ENCODE peak calls at places on chromosome 18, in four cellular contexts. J is ascending aorta; N is A673; W is naive thymus-derived CD4-positive, alpha-beta T cell. D is an unnamed sample. For H3K27me3, the result is how much of the 10 kb centered on the place peaks cover.

GRCh38 chr18:64240301-64240700 is 91.4 kb upstream of the LINC00305 start:
- DNase-seq in J (no peak), N (no peak), W (no peak), D (no peak)

GRCh38 chr18:69002233-69002632 is 204.4 kb downstream of the CCDC102B start:
- DNase-seq in J (no peak), N (peak), W (no peak), D (no peak)

GRCh38 chr18:76442413-76443171 is 52.5 kb downstream of the ZNF516 start:
- DNase-seq in J (no peak), N (no peak), W (no peak), D (no peak)

GRCh38 chr18:50862401-50862800 is 16.5 kb upstream of the ME2 start:
- DNase-seq in J (no peak), N (no peak), W (no peak), D (no peak)

GRCh38 chr18:46756559-46757201 is at the start of gene ST8SIA5:
- DNase-seq in J (no peak), N (peak), W (no peak), D (no peak)

GRCh38 chr18:63162271-63163014 is 157.1 kb downstream of the BCL2 start:
- DNase-seq in J (no peak), N (no peak), W (no peak), D (no peak)

GRCh38 chr18:6401687-6402086 is 13.0 kb downstream of the L3MBTL4 start:
- DNase-seq in J (no peak), N (no peak), W (no peak), D (no peak)

GRCh38 chr18:76592981-76593381 is 97.9 kb upstream of the ZNF516 start:
- DNase-seq in J (no peak), N (no peak), W (no peak), D (no peak)

GRCh38 chr18:43276471-43276870 is 819 bp downstream of the SYT4 start:
- DNase-seq in J (no peak), N (no peak), W (no peak), D (no peak)

GRCh38 chr18:395481-396250 is 104.8 kb downstream of the COLEC12 start:
- DNase-seq in J (no peak), N (peak), W (no peak), D (peak)

GRCh38 chr18:78969574-78970315 is 9.9 kb upstream of the SALL3 start:
- DNase-seq in J (no peak), N (no peak), W (no peak), D (no peak)
- H3K27me3 ChIP-seq in J (under half), N (half or more), W (under half), D (under half)

GRCh38 chr18:12308386-12309100 is 502 bp downstream of the TUBB6 start:
- DNase-seq in J (peak), N (peak), W (peak), D (peak)

GRCh38 chr18:12307251-12307736 is 747 bp upstream of the TUBB6 start:
- DNase-seq in J (no peak), N (peak), W (no peak), D (peak)

GRCh38 chr18:12307871-12308385 is at the start of gene TUBB6:
- DNase-seq in J (no peak), N (peak), W (no peak), D (peak)

GRCh38 chr18:12310762-12311161 is 2.7 kb downstream of the TUBB6 start:
- DNase-seq in J (no peak), N (no peak), W (no peak), D (no peak)

GRCh38 chr18:12309683-12310198 is 1.7 kb downstream of the TUBB6 start:
- DNase-seq in J (no peak), N (no peak), W (no peak), D (no peak)
- H3K27me3 ChIP-seq in J (under half), N (under half), W (under half), D (under half)

GRCh38 chr18:10784596-10785202 is 258.9 kb downstream of the NAPG start:
- DNase-seq in J (no peak), N (no peak), W (no peak), D (no peak)

GRCh38 chr18:10791141-10791808 is 265.4 kb downstream of the NAPG start:
- DNase-seq in J (no peak), N (no peak), W (no peak), D (no peak)

GRCh38 chr18:10783941-10784340 is 258.1 kb downstream of the NAPG start:
- DNase-seq in J (no peak), N (no peak), W (no peak), D (no peak)

GRCh38 chr18:10787293-10787901 is 261.6 kb downstream of the NAPG start:
- DNase-seq in J (no peak), N (peak), W (peak), D (peak)

DNA sequence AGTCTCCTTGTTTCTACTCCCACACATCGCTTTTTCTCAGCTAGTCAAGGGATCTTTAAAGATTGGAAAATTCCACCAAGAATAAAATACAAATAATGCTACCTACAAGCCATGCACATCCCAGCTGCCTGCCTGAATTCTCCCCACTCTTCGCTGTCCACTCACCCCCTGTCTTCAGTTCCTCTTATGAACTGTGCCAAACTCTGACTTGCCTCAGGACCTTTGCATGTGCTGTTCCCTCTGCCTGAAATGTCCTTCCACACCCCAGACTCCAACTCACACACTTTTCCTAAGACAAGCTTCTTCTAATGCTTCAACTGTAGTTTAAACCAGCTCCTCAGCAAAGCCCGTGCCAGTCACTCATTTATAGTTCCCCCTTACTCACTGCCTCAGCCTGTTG is 260.0 kb downstream of the NAPG start:
- DNase-seq in J (no peak), N (no peak), W (no peak), D (no peak)
- H3K27me3 ChIP-seq in J (under half), N (under half), W (under half), D (under half)

GRCh38 chr18:57211412-57211750 is 64.5 kb downstream of the BOD1L2 start:
- DNase-seq in J (no peak), N (no peak), W (no peak), D (no peak)

GRCh38 chr18:57210711-57211411 is 64.0 kb downstream of the BOD1L2 start:
- DNase-seq in J (no peak), N (no peak), W (no peak), D (no peak)

GRCh38 chr18:57208056-57208455 is 61.2 kb downstream of the BOD1L2 start:
- DNase-seq in J (no peak), N (no peak), W (no peak), D (no peak)

GRCh38 chr18:57210101-57210661 is 63.3 kb downstream of the BOD1L2 start:
- DNase-seq in J (no peak), N (peak), W (no peak), D (peak)

DNA sequence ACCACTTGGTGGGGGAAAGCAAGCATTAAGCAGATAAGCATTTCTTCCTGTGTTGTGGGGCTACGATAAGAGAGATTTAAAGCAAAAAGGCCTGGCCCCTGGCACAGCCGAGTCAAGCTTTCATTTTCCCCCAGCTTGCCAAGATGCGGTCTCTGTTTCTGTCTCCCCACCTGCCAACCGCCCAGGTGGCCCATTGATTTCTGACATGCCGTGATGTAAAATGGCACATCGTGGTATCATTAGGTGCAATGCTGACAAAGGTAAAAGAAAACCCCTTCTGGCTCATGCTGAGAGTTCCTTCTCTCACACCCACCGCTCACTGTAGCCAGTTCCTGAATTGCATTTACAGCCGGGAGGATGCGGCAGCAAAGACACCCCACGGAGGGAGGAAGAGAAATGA is 62.8 kb downstream of the BOD1L2 start:
- DNase-seq in J (no peak), N (no peak), W (no peak), D (no peak)
- H3K27me3 ChIP-seq in J (under half), N (under half), W (under half), D (under half)

DNA sequence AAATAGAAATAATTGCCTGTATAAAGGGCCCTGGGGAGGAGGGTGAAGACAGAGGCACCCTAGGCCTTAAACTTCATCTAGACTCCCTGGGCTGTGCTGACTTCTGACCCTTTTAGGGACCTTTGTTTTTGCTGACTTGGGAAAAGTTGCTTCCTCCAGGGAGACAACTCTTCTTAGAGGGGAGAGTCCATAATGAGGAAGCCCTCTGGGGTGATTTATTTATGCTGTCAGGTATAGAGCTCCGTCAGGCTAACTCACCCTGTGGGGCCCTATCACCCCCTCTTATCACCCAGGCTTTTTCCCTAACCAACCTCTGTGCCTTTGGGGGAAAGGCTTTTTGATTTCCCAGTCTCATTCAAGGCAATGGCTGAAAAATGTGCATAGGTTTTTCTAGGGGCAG is 8.1 kb downstream of the ONECUT2 start:
- DNase-seq in J (no peak), N (no peak), W (no peak), D (no peak)
- H3K27me3 ChIP-seq in J (under half), N (half or more), W (under half), D (half or more)

GRCh38 chr18:37346048-37346447 is 219.6 kb downstream of the CELF4 start:
- DNase-seq in J (no peak), N (peak), W (no peak), D (no peak)
- H3K27me3 ChIP-seq in J (under half), N (under half), W (under half), D (under half)

GRCh38 chr18:59303006-59303405 is 15.4 kb downstream of the CPLX4 start:
- DNase-seq in J (no peak), N (no peak), W (no peak), D (no peak)
- H3K27me3 ChIP-seq in J (under half), N (under half), W (under half), D (under half)

GRCh38 chr18:13836559-13836958 is 12.6 kb downstream of the MC5R start:
- DNase-seq in J (no peak), N (no peak), W (no peak), D (no peak)
- H3K27me3 ChIP-seq in J (under half), N (under half), W (under half), D (under half)